ENCODE peak calls at places on chromosomes 16 and 17, in four cellular contexts. E is Peyer's patch, Z is neural progenitor cell, I is HCT116. L is an unnamed sample.

GRCh38 chr17:7446669-7447068 is 1.8 kb downstream of the CHRNB1 start:
- DNase-seq in Z (peak), I (no peak), E (no peak), L (peak)

GRCh38 chr17:9192010-9192409 is 170.7 kb downstream of the NTN1 start:
- DNase-seq in Z (no peak), E (no peak), I (no peak), L (no peak)

GRCh38 chr16:88941051-88941932 is 35.7 kb downstream of the CBFA2T3 start:
- DNase-seq in Z (peak), E (no peak), I (no peak), L (peak)

GRCh38 chr16:57810197-57811024 is 8.1 kb upstream of the KIFC3 start:
- DNase-seq in I (peak), E (peak), Z (peak), L (no peak)

GRCh38 chr16:77332792-77333191 is 102.0 kb downstream of the ADAMTS18 start:
- DNase-seq in Z (no peak), I (no peak), E (no peak), L (no peak)

GRCh38 chr17:35514561-35514960 is 22.9 kb downstream of the SLFN12L start:
- DNase-seq in Z (no peak), I (no peak), E (no peak), L (no peak)

GRCh38 chr16:3716831-3717234 is 491 bp downstream of the TRAP1 start:
- DNase-seq in Z (peak), I (no peak), E (no peak), L (peak)

GRCh38 chr16:9913604-9914330 is 268.5 kb downstream of the GRIN2A start:
- DNase-seq in I (no peak), E (no peak), Z (no peak), L (no peak)

GRCh38 chr16:14640538-14640937 is 7.8 kb downstream of the BFAR start:
- DNase-seq in I (no peak), E (peak), Z (no peak), L (no peak)

GRCh38 chr17:79320331-79320730 is 245.7 kb downstream of the ENGASE start:
- DNase-seq in I (no peak), E (no peak), Z (no peak), L (no peak)

GRCh38 chr16:17457997-17458396 is 12.8 kb downstream of the XYLT1 start:
- DNase-seq in Z (no peak), E (no peak), I (no peak), L (no peak)

GRCh38 chr17:63395075-63395815 is 50.9 kb downstream of the CYB561 start:
- DNase-seq in Z (no peak), I (no peak), E (no peak), L (no peak)

GRCh38 chr16:65178151-65178550 is 56.3 kb upstream of the CDH11 start:
- DNase-seq in Z (no peak), I (no peak), E (no peak), L (no peak)

GRCh38 chr17:73293480-73293911 is 18.3 kb downstream of the CDC42EP4 start:
- DNase-seq in E (no peak), I (peak), Z (no peak), L (no peak)

GRCh38 chr17:69734656-69735055 is 320.2 kb downstream of the MAP2K6 start:
- DNase-seq in I (no peak), Z (no peak), E (no peak), L (no peak)

GRCh38 chr16:30458561-30459394 is 13.1 kb upstream of the SEPHS2 start:
- DNase-seq in I (no peak), E (peak), Z (no peak), L (peak)

GRCh38 chr17:60079401-60079861 is 710 bp upstream of the HEATR6 start:
- DNase-seq in I (no peak), E (no peak), Z (no peak), L (no peak)

GRCh38 chr16:77584205-77584859 is 138.0 kb upstream of the NUDT7 start:
- DNase-seq in I (peak), E (no peak), Z (peak), L (peak)

GRCh38 chr16:27428035-27428785 is 26.2 kb downstream of the IL21R start:
- DNase-seq in I (no peak), E (no peak), Z (no peak), L (no peak)

DNA sequence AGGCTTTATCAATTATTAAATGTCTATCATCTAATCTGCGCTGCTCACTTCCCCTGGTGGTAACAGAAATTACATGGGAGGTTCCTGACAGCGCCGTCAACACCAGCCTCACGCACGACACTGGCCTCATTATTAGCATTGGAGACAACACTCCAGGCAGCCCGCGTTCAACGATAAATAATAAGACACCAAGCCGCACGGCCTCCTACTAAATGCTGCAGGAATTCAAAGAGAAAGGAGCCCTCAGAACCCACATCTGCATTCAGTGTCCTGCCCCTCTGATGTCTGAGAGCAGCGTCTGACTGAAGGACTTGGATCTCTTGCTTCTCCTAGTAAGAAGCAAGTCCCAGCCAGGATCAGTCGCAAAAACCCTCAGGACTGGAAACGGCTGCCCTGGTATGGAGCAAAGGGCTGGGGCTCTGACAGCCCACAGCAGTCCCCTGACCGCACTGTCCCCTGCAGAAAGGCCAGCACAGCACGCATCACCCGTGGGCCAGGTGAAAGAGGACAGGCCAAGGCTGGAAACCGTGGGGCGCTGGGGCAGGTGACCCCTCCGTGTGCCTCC is 7.6 kb upstream of the RPH3AL start:
- DNase-seq in E (no peak), I (no peak), Z (no peak), L (no peak)
- TF ChIP-seq CTCF in E (no peak), I (no peak), Z (no peak), L (no peak)

GRCh38 chr17:17155568-17155967 is 50.6 kb downstream of the PLD6 start:
- DNase-seq in I (no peak), E (no peak), Z (no peak), L (no peak)
- TF ChIP-seq CTCF in I (no peak), E (no peak), Z (no peak), L (no peak)

GRCh38 chr17:29384901-29385300 is 5.3 kb upstream of the TAOK1 start:
- DNase-seq in Z (no peak), E (no peak), I (no peak), L (no peak)
- TF ChIP-seq CTCF in Z (no peak), E (no peak), I (no peak), L (no peak)

DNA sequence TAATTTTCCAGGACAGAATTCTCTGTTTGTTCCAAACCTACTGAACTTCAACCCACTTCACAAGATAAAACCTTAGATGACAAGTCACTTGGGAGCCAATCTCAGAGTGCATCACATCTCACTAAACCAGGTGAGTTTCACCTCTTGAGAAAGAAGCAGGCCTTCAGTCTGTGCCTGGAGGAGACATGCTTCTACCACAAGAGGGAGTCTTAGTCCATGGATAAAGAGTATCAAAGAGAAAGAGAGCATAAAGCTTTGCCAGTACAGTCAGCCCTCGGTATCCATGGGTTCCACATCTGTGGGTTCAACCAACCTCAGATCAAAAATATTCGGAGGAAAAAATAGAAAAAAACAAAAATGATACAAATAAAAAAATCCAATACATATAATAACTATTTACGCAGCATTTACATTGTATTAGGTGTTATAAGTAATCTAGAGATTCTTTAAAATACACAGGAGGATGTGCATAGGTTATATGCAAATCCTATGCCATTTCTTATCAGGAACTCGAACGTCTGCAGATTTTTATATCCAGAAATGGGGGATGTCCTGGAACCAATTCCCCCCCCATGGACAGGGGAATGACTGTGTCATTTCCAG is 37.7 kb downstream of the DUSP14 start:
- DNase-seq in I (peak), E (no peak), Z (peak), L (no peak)
- TF ChIP-seq CTCF in I (peak), E (peak), Z (peak), L (peak)

GRCh38 chr17:81426676-81427445 is 31.6 kb downstream of the BAHCC1 start:
- DNase-seq in Z (no peak), I (no peak), E (no peak), L (no peak)
- TF ChIP-seq CTCF in Z (no peak), I (no peak), E (no peak), L (no peak)

DNA sequence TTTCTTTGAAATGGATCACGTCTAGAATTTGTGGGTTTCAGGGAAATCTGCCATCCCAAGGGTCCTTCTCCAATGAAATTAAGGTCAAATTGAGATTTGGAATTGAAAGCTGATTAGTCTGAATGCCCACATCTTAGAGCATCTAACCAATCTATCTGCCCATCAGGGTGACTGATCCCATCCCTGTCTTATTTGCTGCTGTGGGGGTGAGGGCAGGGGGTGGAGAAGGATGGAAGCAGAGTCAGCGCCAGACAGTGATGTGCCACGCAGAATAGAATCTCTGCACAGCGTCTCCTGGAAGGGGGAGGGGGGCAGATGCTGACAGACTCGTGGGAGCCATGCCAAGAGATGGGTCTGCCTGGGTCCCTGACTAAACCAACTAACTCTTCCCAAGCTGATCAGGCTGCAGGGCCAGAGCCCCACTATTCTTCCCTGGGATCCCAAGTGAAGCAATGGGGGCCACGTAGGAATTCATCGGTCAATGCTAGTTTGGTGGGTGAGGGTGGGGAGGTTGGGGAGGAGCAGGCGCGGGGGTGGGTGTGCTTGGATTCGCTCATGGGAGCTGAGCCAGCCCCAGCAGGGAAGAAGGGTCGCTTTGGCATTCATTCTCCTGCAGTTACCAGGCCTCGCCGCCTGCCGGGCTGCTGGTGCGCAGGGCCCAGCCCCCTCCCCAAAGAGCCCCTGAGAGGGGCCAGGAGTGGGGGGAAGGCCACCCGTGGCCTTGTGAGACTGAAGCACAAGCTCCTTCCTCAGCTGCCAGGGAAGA is 32.2 kb downstream of the CDK5RAP3 start:
- DNase-seq in I (no peak), E (no peak), Z (peak), L (peak)
- TF ChIP-seq CTCF in I (no peak), E (no peak), Z (peak), L (peak)

GRCh38 chr16:50136399-50136798 is 16.7 kb upstream of the TENT4B start:
- DNase-seq in E (no peak), Z (no peak), I (no peak), L (no peak)
- TF ChIP-seq CTCF in E (no peak), Z (peak), I (no peak), L (no peak)